ENCODE peak calls at places on chromosomes 13 and 19, in seven cellular contexts. B is glutamatergic neuron; W is heart right ventricle; L is kidney epithelial cell; M is activated CD8-positive, alpha-beta T cell treated with anti-CD3 and anti-CD28 coated beads for 36 hours; N is B cell; J is stomach. Y is an unnamed sample.

GRCh38 chr13:32838985-32839384 is 177.2 kb upstream of the KL start:
- DNase-seq in B (peak; percentile 32), N (peak; percentile 14), M (peak; percentile 20), W (peak; percentile 29), J (peak; percentile 43), L (no peak), Y (peak; percentile 61)

GRCh38 chr19:54609356-54609791 is 15.9 kb downstream of the LILRA1 start:
- DNase-seq in L (no peak), W (no peak), M (no peak), B (no peak), N (no peak), J (peak; percentile 23), Y (no peak)

GRCh38 chr13:91167706-91168459 is 179.6 kb upstream of the MIR17HG start:
- DNase-seq in N (no peak), W (no peak), J (no peak), B (no peak), L (no peak), M (no peak), Y (no peak)

GRCh38 chr13:73421310-73421912 is 362.6 kb downstream of the KLF5 start:
- DNase-seq in N (no peak), J (peak; percentile 88), M (peak; percentile 51), W (no peak), L (peak; percentile 74), B (no peak), Y (no peak)

GRCh38 chr19:8196271-8196908 is 12.8 kb upstream of the CERS4 start:
- DNase-seq in L (no peak), B (no peak), N (peak; percentile 59), M (no peak), J (no peak), W (no peak), Y (no peak)

GRCh38 chr13:48255954-48256353 is 22.9 kb downstream of the ITM2B start:
- DNase-seq in J (no peak), W (no peak), B (no peak), L (no peak), N (no peak), M (no peak), Y (no peak)

GRCh38 chr13:94464771-94465170 is 14.7 kb downstream of the DCT start:
- DNase-seq in W (no peak), J (no peak), L (no peak), N (no peak), M (peak; percentile 58), B (no peak), Y (no peak)

GRCh38 chr13:27353166-27353583 is 71.2 kb upstream of the GTF3A start:
- DNase-seq in J (no peak), W (no peak), N (peak; percentile 34), M (peak; percentile 55), L (peak; percentile 49), B (no peak), Y (peak; percentile 91)

GRCh38 chr19:40539070-40539469 is 37.6 kb upstream of the SHKBP1 start:
- DNase-seq in M (no peak), B (no peak), W (no peak), N (no peak), L (no peak), J (no peak), Y (no peak)

GRCh38 chr19:15418112-15418587 is 638 bp downstream of the AKAP8L start:
- DNase-seq in W (peak; percentile 37), M (no peak), N (no peak), B (no peak), L (no peak), J (no peak), Y (no peak)

GRCh38 chr19:3656073-3656746 is 29.6 kb upstream of the CACTIN start:
- DNase-seq in B (peak; percentile 88), L (no peak), W (no peak), J (no peak), N (no peak), M (no peak), Y (no peak)

GRCh38 chr13:68923995-68924394 is 1183.6 kb upstream of the ATXN8OS start:
- DNase-seq in B (no peak), L (no peak), N (no peak), M (no peak), J (no peak), W (no peak), Y (no peak)

GRCh38 chr13:68929055-68929454 is 1178.6 kb upstream of the ATXN8OS start:
- DNase-seq in L (no peak), N (no peak), J (no peak), W (no peak), M (no peak), B (no peak), Y (no peak)

DNA sequence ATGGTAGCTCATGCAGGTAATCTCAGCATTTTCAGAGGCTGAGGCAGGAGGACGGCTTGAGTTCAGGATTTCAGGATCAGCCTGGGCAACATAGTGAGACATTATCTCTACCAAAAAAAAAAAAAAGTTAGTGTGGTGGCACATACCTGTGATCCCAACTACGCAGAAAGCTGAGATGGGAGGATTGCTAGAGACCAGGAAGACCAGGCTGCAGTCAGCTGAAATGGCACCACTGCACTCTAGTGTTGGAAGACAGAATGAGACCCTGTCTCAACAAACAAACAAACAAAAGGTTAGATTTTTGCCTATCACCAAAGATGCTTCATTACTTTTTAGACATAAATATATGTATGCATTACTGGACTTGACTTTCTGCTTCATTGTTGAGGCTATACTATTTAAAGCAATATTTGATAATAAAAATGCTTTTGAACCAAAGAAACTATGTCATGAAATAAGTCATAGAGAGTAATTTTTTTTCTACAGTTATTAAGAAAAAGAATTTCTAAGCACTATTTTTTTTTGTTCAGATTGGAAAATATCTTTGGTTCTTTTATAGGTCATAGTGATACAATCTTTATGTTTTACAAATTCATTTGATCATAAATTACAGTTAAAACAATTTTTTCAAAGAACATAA is 1180.1 kb upstream of the ATXN8OS start:
- DNase-seq in J (no peak), L (peak; percentile 4), N (peak; percentile 13), M (no peak), B (peak; percentile 43), W (no peak), Y (no peak)
- TF ChIP-seq CTCF in J (no peak), L (peak; percentile 75), N (peak; percentile 17), M (no peak), B (peak; percentile 42), W (peak; percentile 30), Y (peak; percentile 45)

DNA sequence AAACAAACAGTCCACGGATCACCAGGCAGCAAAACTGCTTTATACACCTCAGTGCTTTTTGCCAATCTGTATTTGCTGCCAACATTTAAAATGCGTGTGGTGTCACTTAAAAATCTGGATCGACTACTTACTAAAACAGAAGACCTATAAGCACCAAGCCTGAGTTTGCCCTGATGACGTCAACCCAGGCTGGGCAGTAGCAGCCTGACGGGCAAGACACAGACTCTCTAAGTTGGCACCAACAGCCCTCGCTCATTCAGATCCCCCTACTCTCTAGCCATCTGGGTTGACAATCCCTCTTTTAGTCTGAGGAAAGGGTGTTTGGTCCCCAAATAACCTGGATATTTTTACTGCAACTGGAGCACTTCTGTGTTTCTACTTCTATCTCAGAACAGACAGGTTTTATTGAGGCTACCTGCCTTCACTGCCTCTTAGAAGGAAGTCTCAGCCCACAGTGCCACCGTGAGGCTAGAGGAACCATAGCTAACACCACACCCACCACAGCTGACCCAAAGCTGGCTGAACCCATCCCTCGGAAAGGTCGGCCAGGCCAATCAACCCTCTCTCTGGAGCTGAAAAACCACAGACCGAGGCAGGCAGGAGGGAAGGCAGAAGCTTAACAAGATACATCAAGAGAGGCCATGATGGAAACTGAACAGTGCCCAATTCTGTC is 6.9 kb downstream of the SUGP2 start:
- DNase-seq in M (peak; percentile 13), J (no peak), N (no peak), L (no peak), W (no peak), B (no peak), Y (no peak)
- TF ChIP-seq CTCF in M (no peak), J (no peak), N (no peak), L (peak; percentile 35), W (no peak), B (no peak), Y (peak; percentile 15)

GRCh38 chr19:11964858-11965645 is at the start of gene ZNF763:
- DNase-seq in L (peak; percentile 34), N (peak; percentile 93), B (peak; percentile 95), J (peak; percentile 96), W (peak; percentile 95), M (peak; percentile 97), Y (peak; percentile 92)
- TF ChIP-seq CTCF in L (no peak), N (no peak), B (no peak), J (no peak), W (no peak), M (no peak), Y (no peak)

GRCh38 chr13:99605417-99606321 is 104.4 kb downstream of the TM9SF2 start:
- DNase-seq in L (no peak), W (peak; percentile 44), N (peak; percentile 70), M (peak; percentile 61), B (peak; percentile 44), J (peak; percentile 50), Y (peak; percentile 61)
- TF ChIP-seq CTCF in L (peak; percentile 39), W (no peak), N (no peak), M (peak; percentile 26), B (no peak), J (no peak), Y (peak; percentile 18)

DNA sequence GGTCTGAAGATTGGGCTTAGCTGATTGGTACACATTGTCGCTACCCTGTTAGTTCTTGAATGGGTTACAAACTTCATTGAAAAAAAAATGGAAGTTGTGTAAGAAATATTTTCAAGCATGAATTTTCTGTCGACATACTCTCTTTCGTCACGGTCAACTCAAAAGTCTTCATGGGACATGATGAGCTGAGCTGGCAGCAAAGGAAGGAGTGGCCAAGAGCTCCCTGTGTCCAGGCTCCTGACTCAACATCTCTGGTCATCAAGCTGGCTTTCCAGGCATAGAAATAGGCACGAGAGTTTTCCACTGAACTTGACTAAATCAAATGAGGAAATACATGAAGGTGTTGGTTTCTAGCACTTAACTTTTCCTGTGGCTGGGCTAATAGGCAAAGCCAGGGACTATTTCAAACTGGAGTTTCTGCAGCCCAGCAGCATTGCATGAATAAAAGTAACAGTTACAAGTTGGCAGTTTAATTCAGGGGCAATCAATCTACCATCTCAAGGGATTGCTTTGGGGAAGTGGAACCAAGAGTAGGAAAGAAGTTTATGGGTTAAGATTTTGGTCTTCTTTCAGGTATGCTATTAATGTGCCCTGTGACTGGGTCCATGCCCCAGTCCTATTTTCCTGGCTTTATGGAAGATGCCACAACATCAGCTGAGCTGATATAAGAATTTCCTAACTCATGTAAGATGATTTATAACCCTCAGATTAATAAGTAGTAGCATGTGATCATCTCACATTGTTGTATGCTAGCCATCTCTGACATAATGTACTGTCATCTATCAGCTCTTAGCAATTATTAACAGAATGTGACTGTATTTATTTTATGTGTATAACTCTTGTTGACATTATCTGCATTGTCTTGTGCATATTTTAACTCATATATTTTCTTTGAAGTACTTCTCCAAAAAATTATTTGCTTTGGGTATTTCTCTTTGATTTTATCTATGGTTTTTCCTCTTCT is 385.8 kb downstream of the DLEU7 start:
- DNase-seq in W (no peak), L (no peak), N (no peak), B (no peak), J (no peak), M (no peak), Y (no peak)
- TF ChIP-seq CTCF in W (no peak), L (no peak), N (no peak), B (no peak), J (no peak), M (no peak), Y (no peak)